ENCODE peak calls at places on chromosomes 6 and 20, in seven cellular contexts. One of them, this sample, is unnamed. For H3K4me1, the result is how much of the 10 kb centered on the place peaks cover.

GRCh38 chr20:12414446-12415274 is 497.0 kb downstream of the BTBD3 start:
- DNase-seq in mesendoderm: peak
- DNase-seq in ovary: no peak
- DNase-seq in neural progenitor cell: no peak
- DNase-seq in left lung: no peak
- DNase-seq in tibial nerve: no peak
- DNase-seq in CD8-positive, alpha-beta T cell: no peak
- DNase-seq in this sample: no peak

GRCh38 chr20:45833030-45833882 is at the start of gene SNX21:
- DNase-seq in mesendoderm: peak
- DNase-seq in ovary: peak
- DNase-seq in neural progenitor cell: peak
- DNase-seq in left lung: peak
- DNase-seq in tibial nerve: peak
- DNase-seq in CD8-positive, alpha-beta T cell: no peak
- DNase-seq in this sample: no peak

GRCh38 chr6:20841806-20842205 is 307.5 kb downstream of the CDKAL1 start:
- DNase-seq in mesendoderm: no peak
- DNase-seq in ovary: no peak
- DNase-seq in neural progenitor cell: no peak
- DNase-seq in left lung: no peak
- DNase-seq in tibial nerve: no peak
- DNase-seq in CD8-positive, alpha-beta T cell: no peak
- DNase-seq in this sample: no peak

GRCh38 chr20:47927385-47927851 is 142.1 kb upstream of the SULF2 start:
- DNase-seq in mesendoderm: no peak
- DNase-seq in ovary: no peak
- DNase-seq in neural progenitor cell: no peak
- DNase-seq in left lung: no peak
- DNase-seq in tibial nerve: no peak
- DNase-seq in CD8-positive, alpha-beta T cell: no peak
- DNase-seq in this sample: no peak

GRCh38 chr6:13725570-13725969 is 13.9 kb upstream of the RANBP9 start:
- DNase-seq in mesendoderm: no peak
- DNase-seq in ovary: no peak
- DNase-seq in neural progenitor cell: no peak
- DNase-seq in left lung: no peak
- DNase-seq in tibial nerve: no peak
- DNase-seq in CD8-positive, alpha-beta T cell: no peak
- DNase-seq in this sample: peak

GRCh38 chr6:40906759-40907158 is 132.3 kb downstream of the UNC5CL start:
- DNase-seq in mesendoderm: no peak
- DNase-seq in ovary: no peak
- DNase-seq in neural progenitor cell: no peak
- DNase-seq in left lung: no peak
- DNase-seq in tibial nerve: no peak
- DNase-seq in CD8-positive, alpha-beta T cell: no peak
- DNase-seq in this sample: no peak

GRCh38 chr6:147787407-147787806 is 278.9 kb downstream of the SAMD5 start:
- DNase-seq in mesendoderm: no peak
- DNase-seq in ovary: no peak
- DNase-seq in neural progenitor cell: no peak
- DNase-seq in left lung: no peak
- DNase-seq in tibial nerve: no peak
- DNase-seq in CD8-positive, alpha-beta T cell: no peak
- DNase-seq in this sample: no peak

GRCh38 chr20:1184638-1185315 is at the start of gene TMEM74B:
- DNase-seq in mesendoderm: no peak
- DNase-seq in ovary: no peak
- DNase-seq in neural progenitor cell: peak
- DNase-seq in left lung: no peak
- DNase-seq in tibial nerve: no peak
- DNase-seq in CD8-positive, alpha-beta T cell: no peak
- DNase-seq in this sample: no peak

GRCh38 chr6:159462446-159462845 is 230.6 kb downstream of the SOD2 start:
- DNase-seq in mesendoderm: no peak
- DNase-seq in ovary: no peak
- DNase-seq in neural progenitor cell: no peak
- DNase-seq in left lung: no peak
- DNase-seq in tibial nerve: no peak
- DNase-seq in CD8-positive, alpha-beta T cell: no peak
- DNase-seq in this sample: no peak

GRCh38 chr6:159461998-159462397 is 231.0 kb downstream of the SOD2 start:
- DNase-seq in mesendoderm: no peak
- DNase-seq in ovary: no peak
- DNase-seq in neural progenitor cell: no peak
- DNase-seq in left lung: no peak
- DNase-seq in tibial nerve: no peak
- DNase-seq in CD8-positive, alpha-beta T cell: no peak
- DNase-seq in this sample: no peak

GRCh38 chr6:159464827-159465226 is 228.2 kb downstream of the SOD2 start:
- DNase-seq in mesendoderm: no peak
- DNase-seq in ovary: no peak
- DNase-seq in neural progenitor cell: no peak
- DNase-seq in left lung: no peak
- DNase-seq in tibial nerve: no peak
- DNase-seq in CD8-positive, alpha-beta T cell: no peak
- DNase-seq in this sample: no peak

GRCh38 chr6:159461266-159461665 is 231.8 kb downstream of the SOD2 start:
- DNase-seq in mesendoderm: peak
- DNase-seq in ovary: no peak
- DNase-seq in neural progenitor cell: no peak
- DNase-seq in left lung: no peak
- DNase-seq in tibial nerve: no peak
- DNase-seq in CD8-positive, alpha-beta T cell: no peak
- DNase-seq in this sample: no peak

DNA sequence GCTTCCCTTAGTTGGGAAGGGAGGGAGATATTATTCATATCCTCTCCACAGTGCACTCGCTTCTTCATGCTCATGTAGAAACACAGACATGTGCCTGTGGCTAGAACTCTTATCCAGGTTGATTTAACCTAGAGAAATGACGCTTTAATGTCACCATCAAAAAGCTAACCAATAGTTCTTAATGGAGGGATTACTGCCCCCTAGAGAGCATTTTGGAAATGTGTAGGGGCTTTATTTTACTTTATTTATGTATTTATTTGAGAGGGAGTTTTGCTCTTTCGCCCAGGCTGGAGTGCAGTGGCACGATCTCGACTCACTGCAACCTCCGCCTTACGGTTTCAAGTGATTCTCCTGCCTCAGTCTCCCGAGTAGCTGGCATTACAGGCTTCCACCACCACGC is 229.6 kb downstream of the SOD2 start:
- DNase-seq in mesendoderm: peak
- DNase-seq in ovary: no peak
- DNase-seq in neural progenitor cell: peak
- DNase-seq in left lung: no peak
- DNase-seq in tibial nerve: no peak
- DNase-seq in CD8-positive, alpha-beta T cell: no peak
- DNase-seq in this sample: no peak
- H3K4me1 ChIP-seq in mesendoderm: under half
- H3K4me1 ChIP-seq in ovary: under half
- H3K4me1 ChIP-seq in neural progenitor cell: under half
- H3K4me1 ChIP-seq in left lung: under half
- H3K4me1 ChIP-seq in tibial nerve: under half
- H3K4me1 ChIP-seq in CD8-positive, alpha-beta T cell: under half
- H3K4me1 ChIP-seq in this sample: under half

DNA sequence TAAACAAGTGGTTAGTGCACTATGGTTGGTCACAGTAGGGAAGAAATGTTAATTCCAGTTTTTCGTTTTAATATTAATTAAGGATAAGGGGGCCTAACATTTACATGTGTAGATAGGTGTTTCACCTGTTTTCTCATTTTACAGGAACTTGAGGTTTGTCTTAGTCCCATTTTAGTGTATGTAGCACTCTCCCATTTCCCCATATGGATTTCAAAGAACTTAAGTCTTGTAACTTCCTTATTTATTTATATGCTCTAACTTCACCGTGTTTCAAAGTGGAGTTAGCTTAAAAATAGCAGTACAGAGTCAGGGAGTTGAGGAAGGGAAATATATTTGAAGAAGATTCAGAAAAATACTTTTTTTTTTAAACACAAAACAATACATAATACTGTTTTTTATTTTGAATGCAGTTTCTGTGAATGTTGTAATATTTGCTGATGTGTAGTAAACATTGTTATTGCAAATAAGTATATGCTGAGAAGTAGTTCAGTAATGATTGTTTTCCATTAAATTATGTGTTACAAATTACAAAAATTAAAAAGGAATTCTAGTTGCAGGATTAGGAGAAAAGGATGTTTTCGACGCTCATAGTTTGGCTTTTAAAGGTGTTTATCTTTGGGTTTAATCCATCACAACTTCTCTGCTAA is 3.5 kb downstream of the SCAF8 start:
- DNase-seq in mesendoderm: no peak
- DNase-seq in ovary: no peak
- DNase-seq in neural progenitor cell: no peak
- DNase-seq in left lung: no peak
- DNase-seq in tibial nerve: no peak
- DNase-seq in CD8-positive, alpha-beta T cell: no peak
- DNase-seq in this sample: no peak
- H3K4me1 ChIP-seq in mesendoderm: under half
- H3K4me1 ChIP-seq in ovary: under half
- H3K4me1 ChIP-seq in neural progenitor cell: under half
- H3K4me1 ChIP-seq in left lung: under half
- H3K4me1 ChIP-seq in tibial nerve: under half
- H3K4me1 ChIP-seq in CD8-positive, alpha-beta T cell: half or more
- H3K4me1 ChIP-seq in this sample: under half

DNA sequence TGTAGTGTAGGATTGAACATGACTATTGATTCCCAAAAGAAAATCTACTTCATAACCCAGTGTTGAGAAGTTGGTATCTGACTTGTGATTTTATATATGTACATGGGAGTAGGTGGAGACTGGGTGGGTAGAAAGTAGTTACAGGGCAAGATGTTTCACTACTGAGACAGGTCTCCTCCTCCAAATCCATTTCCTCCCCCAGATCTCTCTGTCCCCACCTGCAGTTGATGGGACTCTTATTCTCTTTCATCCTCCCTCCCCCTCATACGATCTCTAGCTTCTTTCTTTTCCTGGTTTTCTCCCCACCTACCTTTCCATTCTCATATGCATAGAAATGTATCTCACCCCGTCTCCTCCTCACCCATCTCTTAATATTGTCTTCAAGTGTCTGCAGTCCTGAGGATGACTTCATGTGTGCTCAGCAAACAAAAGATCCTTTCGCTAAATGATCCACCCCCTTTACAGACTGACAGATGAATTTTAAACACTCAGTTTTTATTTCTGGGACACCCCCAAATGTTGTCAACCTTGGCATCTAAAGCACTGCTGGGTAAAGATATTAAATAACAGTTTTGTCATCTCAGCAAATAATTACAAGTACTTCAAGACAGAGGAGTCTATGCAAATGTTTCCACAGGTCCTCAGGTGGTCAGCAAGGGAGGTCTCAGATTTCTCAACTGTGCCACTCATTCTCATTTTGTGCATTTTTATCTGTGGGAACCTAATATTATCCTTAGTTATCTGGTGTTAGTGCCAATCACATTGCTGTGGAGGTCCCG is 18.7 kb upstream of the HECA start:
- DNase-seq in mesendoderm: no peak
- DNase-seq in ovary: no peak
- DNase-seq in neural progenitor cell: no peak
- DNase-seq in left lung: no peak
- DNase-seq in tibial nerve: no peak
- DNase-seq in CD8-positive, alpha-beta T cell: no peak
- DNase-seq in this sample: no peak
- H3K4me1 ChIP-seq in mesendoderm: under half
- H3K4me1 ChIP-seq in ovary: under half
- H3K4me1 ChIP-seq in neural progenitor cell: under half
- H3K4me1 ChIP-seq in left lung: under half
- H3K4me1 ChIP-seq in tibial nerve: under half
- H3K4me1 ChIP-seq in CD8-positive, alpha-beta T cell: half or more
- H3K4me1 ChIP-seq in this sample: under half

DNA sequence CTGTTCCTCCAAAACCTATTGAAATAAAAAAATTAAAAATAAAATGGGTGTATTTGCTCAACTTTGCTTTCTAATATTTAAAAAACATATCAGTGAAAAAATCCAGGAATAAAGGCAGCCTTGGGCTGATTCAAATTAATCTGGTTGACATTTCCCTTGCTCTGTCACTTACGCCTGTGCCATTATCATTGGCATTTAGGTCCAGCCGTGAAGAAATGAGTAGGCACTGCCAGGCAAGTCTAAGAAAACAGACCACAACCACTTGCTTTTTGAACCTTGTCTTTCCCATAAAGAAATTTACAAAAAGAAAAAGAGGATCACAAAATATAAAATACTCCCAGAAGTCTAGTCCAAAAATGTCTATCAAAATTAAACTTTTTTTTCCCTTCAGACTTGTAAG is 59.2 kb upstream of the HBS1L start:
- DNase-seq in mesendoderm: no peak
- DNase-seq in ovary: no peak
- DNase-seq in neural progenitor cell: no peak
- DNase-seq in left lung: no peak
- DNase-seq in tibial nerve: no peak
- DNase-seq in CD8-positive, alpha-beta T cell: no peak
- DNase-seq in this sample: no peak
- H3K4me1 ChIP-seq in mesendoderm: under half
- H3K4me1 ChIP-seq in ovary: under half
- H3K4me1 ChIP-seq in neural progenitor cell: under half
- H3K4me1 ChIP-seq in left lung: under half
- H3K4me1 ChIP-seq in tibial nerve: under half
- H3K4me1 ChIP-seq in CD8-positive, alpha-beta T cell: under half
- H3K4me1 ChIP-seq in this sample: under half

GRCh38 chr20:62733250-62733842 is 24.7 kb downstream of the NTSR1 start:
- DNase-seq in mesendoderm: no peak
- DNase-seq in ovary: no peak
- DNase-seq in neural progenitor cell: no peak
- DNase-seq in left lung: peak
- DNase-seq in tibial nerve: no peak
- DNase-seq in CD8-positive, alpha-beta T cell: no peak
- DNase-seq in this sample: no peak
- H3K4me1 ChIP-seq in mesendoderm: under half
- H3K4me1 ChIP-seq in ovary: under half
- H3K4me1 ChIP-seq in neural progenitor cell: under half
- H3K4me1 ChIP-seq in left lung: under half
- H3K4me1 ChIP-seq in tibial nerve: under half
- H3K4me1 ChIP-seq in CD8-positive, alpha-beta T cell: under half
- H3K4me1 ChIP-seq in this sample: under half